ENCODE peak calls at places on chromosome 15, in five cellular contexts. M is CD8-positive, alpha-beta T cell; W is heart right ventricle; D is psoas muscle; P is vagina. U is an unnamed sample.

GRCh38 chr15:43975750-43976149 is 148.9 kb downstream of the WDR76 start:
- DNase-seq in M (no peak), W (no peak), D (no peak), P (no peak), U (no peak)

GRCh38 chr15:64930019-64930652 is 18.4 kb downstream of the ANKDD1A start:
- DNase-seq in M (no peak), W (no peak), D (no peak), P (peak), U (no peak)

GRCh38 chr15:92683511-92683834 is 27.9 kb upstream of the FAM174B start:
- DNase-seq in M (no peak), W (peak), D (peak), P (peak), U (peak)

GRCh38 chr15:47542312-47543094 is 174.8 kb upstream of the SEMA6D start:
- DNase-seq in M (no peak), W (no peak), D (no peak), P (no peak), U (no peak)

GRCh38 chr15:52178765-52179164 is 12.4 kb downstream of the GNB5 start:
- DNase-seq in M (no peak), W (no peak), D (no peak), P (no peak), U (peak)

GRCh38 chr15:96703794-96704550 is 373.5 kb downstream of the NR2F2 start:
- DNase-seq in M (no peak), W (no peak), D (no peak), P (no peak), U (no peak)

GRCh38 chr15:96774216-96774615 is 443.7 kb downstream of the NR2F2 start:
- DNase-seq in M (no peak), W (no peak), D (no peak), P (no peak), U (no peak)

GRCh38 chr15:62706361-62706760 is 336.2 kb upstream of the TPM1 start:
- DNase-seq in M (no peak), W (no peak), D (no peak), P (no peak), U (no peak)

GRCh38 chr15:85581495-85581894 is 201.1 kb downstream of the AKAP13 start:
- DNase-seq in M (peak), W (peak), D (peak), P (no peak), U (no peak)

GRCh38 chr15:78424673-78425072 is 13.3 kb upstream of the IREB2 start:
- DNase-seq in M (no peak), W (no peak), D (no peak), P (no peak), U (no peak)

GRCh38 chr15:44394062-44394461 is 33.4 kb upstream of the CTDSPL2 start:
- DNase-seq in M (no peak), W (no peak), D (no peak), P (no peak), U (no peak)

GRCh38 chr15:67062365-67062985 is 2.9 kb upstream of the SMAD3 start:
- DNase-seq in M (no peak), W (no peak), D (no peak), P (no peak), U (no peak)
- H3K27ac ChIP-seq in M (no peak), W (no peak), D (no peak), P (no peak), U (no peak)

DNA sequence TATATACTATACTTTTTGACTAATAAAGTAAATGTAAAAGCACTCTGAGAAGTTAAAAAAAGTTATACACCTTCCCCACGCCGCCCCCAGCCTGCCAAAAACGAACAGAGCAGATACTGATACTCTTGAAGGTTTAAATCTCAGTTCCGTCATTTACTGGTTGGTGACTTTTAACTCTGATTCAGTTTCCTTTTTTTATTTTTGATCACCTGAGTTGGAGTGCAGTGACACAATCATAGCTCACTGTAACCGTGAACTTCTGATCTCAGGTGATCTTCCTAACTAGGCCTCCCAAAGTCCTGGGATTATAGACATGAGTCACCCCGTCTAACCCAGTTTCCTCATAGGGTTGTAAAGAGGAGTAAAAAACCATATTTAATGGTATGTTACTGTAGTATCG is 3.3 kb upstream of the TIPIN start:
- DNase-seq in M (no peak), W (no peak), D (no peak), P (no peak), U (no peak)
- H3K4me3 ChIP-seq in M (no peak), W (no peak), D (no peak), P (no peak), U (no peak)

GRCh38 chr15:70875001-70875782 is 17.0 kb downstream of the THAP10 start:
- DNase-seq in M (no peak), W (no peak), D (no peak), P (no peak), U (no peak)
- TF ChIP-seq CTCF in M (no peak), W (peak), D (peak), P (peak), U (peak)

GRCh38 chr15:60758961-60759729 is 280.2 kb upstream of the ICE2 start:
- DNase-seq in M (no peak), W (no peak), D (no peak), P (no peak), U (no peak)

GRCh38 chr15:60757273-60757672 is 278.3 kb upstream of the ICE2 start:
- DNase-seq in M (no peak), W (no peak), D (no peak), P (no peak), U (no peak)

GRCh38 chr15:60761505-60761845 is 282.5 kb upstream of the ICE2 start:
- DNase-seq in M (no peak), W (no peak), D (no peak), P (no peak), U (no peak)

GRCh38 chr15:60760646-60761504 is 281.9 kb upstream of the ICE2 start:
- DNase-seq in M (no peak), W (no peak), D (no peak), P (no peak), U (no peak)

DNA sequence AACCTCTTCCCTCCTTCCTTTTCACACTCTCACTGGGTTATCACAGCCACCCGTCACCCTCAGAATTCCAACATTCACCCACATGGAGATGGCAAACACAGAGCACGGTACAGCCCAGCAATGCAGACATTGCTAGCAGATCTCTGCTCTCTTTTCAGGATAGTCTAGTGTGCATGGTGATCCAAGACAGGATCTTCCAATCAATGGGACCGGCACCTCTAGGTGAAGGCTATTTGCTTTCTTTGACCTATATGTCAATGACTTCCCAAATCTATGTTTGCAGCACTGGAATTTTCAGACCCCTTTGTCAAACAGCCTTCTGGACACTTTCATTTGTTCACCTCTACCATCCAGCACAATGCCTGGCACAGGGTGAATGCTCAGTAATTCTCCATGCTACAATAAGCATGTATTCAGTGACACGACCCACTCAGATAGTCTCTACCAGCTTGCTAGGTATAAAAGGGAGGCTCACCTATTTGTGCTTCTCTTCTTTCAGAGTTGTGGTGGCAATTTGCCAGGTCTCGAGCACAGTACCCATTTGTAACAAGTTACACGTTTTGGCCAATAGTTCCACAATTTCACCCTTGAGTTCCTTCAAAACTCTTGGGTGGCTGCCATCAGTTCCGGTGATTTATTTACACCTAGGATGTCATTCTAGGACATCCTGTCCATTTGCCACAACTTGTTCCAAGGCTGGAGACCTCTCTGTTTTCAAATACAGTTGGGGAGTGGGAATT is 279.1 kb upstream of the ICE2 start:
- DNase-seq in M (no peak), W (no peak), D (no peak), P (no peak), U (no peak)
- H3K27ac ChIP-seq in M (no peak), W (no peak), D (no peak), P (no peak), U (no peak)

GRCh38 chr15:68209735-68210408 is 4.7 kb upstream of the CALML4 start:
- DNase-seq in M (peak), W (no peak), D (no peak), P (peak), U (peak)

GRCh38 chr15:68208641-68209240 is 3.6 kb upstream of the CALML4 start:
- DNase-seq in M (no peak), W (no peak), D (no peak), P (no peak), U (no peak)

GRCh38 chr15:68210409-68210756 is 5.3 kb upstream of the CALML4 start:
- DNase-seq in M (no peak), W (no peak), D (no peak), P (no peak), U (no peak)

GRCh38 chr15:68208136-68208535 is 3.0 kb upstream of the CALML4 start:
- DNase-seq in M (no peak), W (no peak), D (no peak), P (no peak), U (no peak)

DNA sequence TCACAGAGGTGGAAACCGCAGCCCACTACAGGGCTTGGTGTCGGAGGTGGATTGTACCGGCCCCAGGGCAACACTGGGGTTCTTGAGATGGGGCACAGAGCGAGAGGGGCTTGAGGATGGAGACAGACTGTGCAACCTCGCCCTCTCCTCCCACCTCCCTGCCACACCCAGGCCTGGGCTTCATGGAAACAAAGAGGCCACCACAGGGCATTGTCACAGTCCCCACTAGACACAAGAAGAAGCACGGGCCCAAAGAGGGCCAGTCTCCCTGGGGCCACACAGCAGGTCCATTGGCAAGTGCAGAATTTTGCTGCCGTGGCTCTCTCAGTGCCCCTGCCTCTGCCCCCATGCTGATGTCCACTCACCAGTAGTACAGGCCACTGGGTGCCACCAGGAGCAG is 4.1 kb upstream of the CALML4 start:
- DNase-seq in M (no peak), W (no peak), D (no peak), P (no peak), U (no peak)
- H3K4me3 ChIP-seq in M (no peak), W (no peak), D (no peak), P (no peak), U (no peak)

GRCh38 chr15:77031376-77032050 is 36.6 kb downstream of the PSTPIP1 start:
- DNase-seq in M (peak), W (no peak), D (no peak), P (no peak), U (peak)
- TF ChIP-seq CTCF in M (peak), W (no peak), D (peak), P (no peak), U (no peak)

GRCh38 chr15:39347453-39347852 is 233.4 kb upstream of the THBS1 start:
- DNase-seq in M (no peak), W (no peak), D (no peak), P (no peak), U (no peak)

GRCh38 chr15:39341238-39341637 is 239.6 kb upstream of the THBS1 start:
- DNase-seq in M (no peak), W (no peak), D (no peak), P (no peak), U (no peak)

GRCh38 chr15:39345176-39345575 is 235.7 kb upstream of the THBS1 start:
- DNase-seq in M (no peak), W (no peak), D (no peak), P (no peak), U (no peak)

DNA sequence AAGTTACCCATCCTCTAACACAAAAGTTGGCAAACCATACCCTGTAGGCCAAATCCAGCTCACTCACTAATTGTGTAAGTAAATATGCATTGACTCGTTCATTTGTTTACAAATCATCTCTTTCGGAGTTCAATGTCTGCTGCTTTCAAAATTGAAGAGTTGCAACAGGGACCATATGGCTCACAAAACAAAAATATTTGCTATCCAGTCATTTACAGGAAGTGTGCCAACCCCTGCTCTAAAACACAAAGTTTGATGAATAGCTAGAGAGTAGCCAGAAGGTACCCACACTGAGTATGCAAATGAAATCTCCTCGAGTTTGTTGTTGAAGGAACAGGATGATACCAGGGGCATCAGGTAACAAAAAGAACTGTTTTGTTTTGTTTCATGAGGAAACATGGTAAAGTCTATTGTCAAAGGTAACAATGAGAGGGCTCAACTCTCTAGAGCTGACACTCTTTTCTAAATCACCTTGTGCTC is 236.2 kb upstream of the THBS1 start:
- DNase-seq in M (no peak), W (no peak), D (no peak), P (no peak), U (no peak)
- H3K27ac ChIP-seq in M (no peak), W (no peak), D (no peak), P (peak), U (no peak)

GRCh38 chr15:90036806-90037509 is 35.8 kb downstream of the ZNF710 start:
- DNase-seq in M (no peak), W (no peak), D (peak), P (no peak), U (no peak)

GRCh38 chr15:90036343-90036742 is 35.2 kb downstream of the ZNF710 start:
- DNase-seq in M (no peak), W (no peak), D (peak), P (no peak), U (no peak)

GRCh38 chr15:90035835-90036220 is 34.7 kb downstream of the ZNF710 start:
- DNase-seq in M (no peak), W (no peak), D (peak), P (no peak), U (no peak)

GRCh38 chr15:90033448-90033847 is 32.3 kb downstream of the ZNF710 start:
- DNase-seq in M (no peak), W (no peak), D (no peak), P (no peak), U (no peak)

GRCh38 chr15:90035095-90035834 is 34.1 kb downstream of the ZNF710 start:
- DNase-seq in M (no peak), W (peak), D (peak), P (no peak), U (no peak)
- H3K4me3 ChIP-seq in M (no peak), W (no peak), D (no peak), P (no peak), U (no peak)